ENCODE peak calls at places on chromosomes 7 and 10, in four cellular contexts. V is IMR-90, F is mucosa of descending colon, G is coronary artery. H is an unnamed sample.

GRCh38 chr10:32205666-32206065 is 141.3 kb downstream of the EPC1 start:
- DNase-seq in G (no peak), F (no peak), V (peak; percentile 44), H (no peak)

GRCh38 chr7:28873410-28873809 is 84.7 kb downstream of the TRIL start:
- DNase-seq in G (no peak), F (no peak), V (no peak), H (no peak)

GRCh38 chr7:111145472-111145871 is 54.5 kb downstream of the LRRN3 start:
- DNase-seq in V (no peak), G (no peak), F (no peak), H (no peak)

GRCh38 chr10:103549349-103549685 is 55.8 kb downstream of the NEURL1 start:
- DNase-seq in V (no peak), G (peak; percentile 57), F (no peak), H (no peak)

GRCh38 chr7:84923348-84923747 is 263.5 kb downstream of the SEMA3D start:
- DNase-seq in F (no peak), V (no peak), G (no peak), H (no peak)

GRCh38 chr7:41699532-41699931 is 3.4 kb downstream of the INHBA start:
- DNase-seq in F (no peak), V (peak; percentile 53), G (no peak), H (no peak)

GRCh38 chr10:110011679-110012078 is 3.9 kb downstream of the ADD3 start:
- DNase-seq in V (no peak), F (no peak), G (no peak), H (no peak)

GRCh38 chr10:8061274-8062211 is 7.1 kb downstream of the GATA3 start:
- DNase-seq in V (no peak), F (peak; percentile 46), G (no peak), H (no peak)

GRCh38 chr7:106592282-106593027 is 68.5 kb downstream of the CCDC71L start:
- DNase-seq in V (no peak), G (no peak), F (no peak), H (peak; percentile 39)

GRCh38 chr7:21675255-21675654 is 132.4 kb downstream of the DNAH11 start:
- DNase-seq in G (no peak), V (no peak), F (no peak), H (no peak)

GRCh38 chr7:113953553-113953952 is 34.7 kb upstream of the PPP1R3A start:
- DNase-seq in G (no peak), F (no peak), V (no peak), H (no peak)

GRCh38 chr10:97451605-97452004 is 5.6 kb downstream of the ZDHHC16 start:
- DNase-seq in F (no peak), G (no peak), V (no peak), H (no peak)

GRCh38 chr10:32909461-32909860 is 48.6 kb downstream of the ITGB1 start:
- DNase-seq in F (no peak), G (no peak), V (peak; percentile 41), H (no peak)

GRCh38 chr10:62381385-62382102 is 7.4 kb downstream of the ZNF365 start:
- DNase-seq in G (no peak), F (no peak), V (no peak), H (no peak)

GRCh38 chr10:3948843-3949242 is 163.8 kb upstream of the KLF6 start:
- DNase-seq in G (no peak), F (peak; percentile 65), V (peak; percentile 79), H (peak; percentile 54)

GRCh38 chr7:26159243-26159642 is 7.2 kb downstream of the NFE2L3 start:
- DNase-seq in V (no peak), F (no peak), G (no peak), H (no peak)

GRCh38 chr10:72477463-72477862 is 122.7 kb upstream of the DNAJB12 start:
- DNase-seq in V (no peak), F (no peak), G (no peak), H (no peak)

GRCh38 chr7:25852249-25852994 is 299.6 kb upstream of the NFE2L3 start:
- DNase-seq in F (peak; percentile 71), G (no peak), V (no peak), H (no peak)

GRCh38 chr7:78587443-78588044 is 789.0 kb downstream of the PHTF2 start:
- DNase-seq in V (peak; percentile 51), F (no peak), G (no peak), H (no peak)
- TF ChIP-seq CTCF in V (peak; percentile 62), F (no peak), G (no peak), H (no peak)

DNA sequence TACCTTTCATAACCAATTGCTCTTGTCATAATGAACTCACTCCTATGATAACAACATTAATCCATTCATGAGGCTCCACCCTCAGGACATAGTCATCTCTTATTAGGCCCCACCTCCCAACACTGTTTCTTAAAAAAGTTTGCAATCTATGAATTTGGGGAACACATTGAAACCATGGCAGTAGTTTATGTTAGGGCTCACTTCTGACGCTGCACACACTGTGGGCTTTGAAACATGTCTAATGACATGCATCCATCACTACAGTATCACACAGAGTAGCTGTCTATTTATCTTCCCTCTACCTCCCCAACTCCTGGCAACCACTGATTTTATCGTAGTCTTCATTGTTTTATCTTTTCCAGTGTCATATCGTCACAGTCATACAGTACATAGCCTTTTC is 299.8 kb downstream of the GLRX3 start:
- DNase-seq in V (no peak), G (no peak), F (no peak), H (no peak)
- TF ChIP-seq CTCF in V (no peak), G (no peak), F (no peak), H (no peak)

DNA sequence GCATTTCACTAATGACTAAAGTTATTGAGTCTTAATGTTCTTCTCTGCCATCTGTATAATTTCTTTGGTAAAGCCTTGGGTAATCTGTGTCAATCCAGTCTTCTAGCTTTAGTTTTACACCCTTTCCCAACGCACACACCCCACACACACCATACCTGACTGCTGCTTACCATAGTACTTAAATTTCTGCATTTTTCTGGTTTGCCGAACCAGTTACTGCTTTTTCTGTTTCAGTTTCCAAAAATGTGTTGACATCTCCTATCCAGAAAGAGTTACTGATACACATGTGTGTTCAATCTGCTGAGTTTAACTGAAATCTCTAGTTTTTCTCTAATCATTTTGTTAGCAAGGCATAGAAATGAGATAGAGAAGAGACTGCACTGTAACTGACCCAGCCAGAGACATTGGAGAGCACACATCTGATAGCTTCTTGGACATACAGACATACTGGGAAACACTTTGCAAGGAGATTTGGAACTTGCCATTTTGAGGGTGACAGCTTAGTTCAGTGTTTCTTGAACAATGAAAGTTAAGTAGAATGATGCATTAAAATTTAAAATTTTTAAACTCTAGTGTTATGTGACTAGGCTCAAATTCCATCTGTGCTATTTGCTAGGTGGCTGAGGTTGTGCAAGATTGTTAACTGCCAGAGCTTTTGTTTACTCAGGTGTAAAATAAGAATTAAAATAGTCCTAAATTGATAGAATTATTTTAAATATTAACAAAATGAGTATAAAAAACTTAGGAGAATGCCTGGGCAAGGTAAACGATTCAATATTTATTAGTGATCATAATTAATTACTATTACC is 807.6 kb downstream of the DNAJB9 start:
- DNase-seq in V (no peak), G (no peak), F (no peak), H (no peak)
- TF ChIP-seq CTCF in V (no peak), G (no peak), F (no peak), H (no peak)

DNA sequence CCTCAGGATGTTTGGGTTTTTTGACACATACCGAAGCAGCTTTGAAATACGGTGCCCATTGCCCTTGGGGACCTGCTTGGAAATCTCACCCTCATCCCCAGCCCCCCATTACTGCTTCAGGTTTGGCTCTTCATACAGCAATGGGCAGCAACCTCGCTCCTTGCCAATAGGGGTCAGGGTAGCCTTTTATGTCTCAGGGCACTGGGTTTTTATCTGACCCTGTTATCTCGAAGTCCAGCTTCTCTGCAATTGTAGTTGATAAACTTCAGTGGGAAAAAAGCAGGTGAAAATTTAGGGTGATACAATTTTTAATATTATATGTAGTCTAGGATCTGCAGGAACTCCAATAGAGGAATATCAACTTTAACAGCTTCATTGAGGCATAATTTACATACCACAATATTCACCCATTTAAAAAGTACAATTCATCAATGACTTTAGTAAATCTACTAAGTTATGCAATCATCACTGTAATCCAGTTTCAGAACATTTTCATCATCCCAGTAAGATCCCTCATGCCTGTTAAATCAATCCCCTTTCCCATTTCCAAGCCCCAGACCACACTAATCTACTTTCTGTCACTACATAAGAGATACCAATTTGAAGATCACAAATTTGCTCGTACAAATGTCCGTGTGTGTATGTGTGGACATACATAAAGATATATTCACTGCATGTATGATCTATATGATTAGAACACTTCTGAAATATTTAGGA is 386.2 kb downstream of the KCNMA1 start:
- DNase-seq in F (peak; percentile 32), G (no peak), V (peak; percentile 62), H (peak; percentile 34)
- TF ChIP-seq CTCF in F (no peak), G (no peak), V (peak; percentile 78), H (no peak)

DNA sequence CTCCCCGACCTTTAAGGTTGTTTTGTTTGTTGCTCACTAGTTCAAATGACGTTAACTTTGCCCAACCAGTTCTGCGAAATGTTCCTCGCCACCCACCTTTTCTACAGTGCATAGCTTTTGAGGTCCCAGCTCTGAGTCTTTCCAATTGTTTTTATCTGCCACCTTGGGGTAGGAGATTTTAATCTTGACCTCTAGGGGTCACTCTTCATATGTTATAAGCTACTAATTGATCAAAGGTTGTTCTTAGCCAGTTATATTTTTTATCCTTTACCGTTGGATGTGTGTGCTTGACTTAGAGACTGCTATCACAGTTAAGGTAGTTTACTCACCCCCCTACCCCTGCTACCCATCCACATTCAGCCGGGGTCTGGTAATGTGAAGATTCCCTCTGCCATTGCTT is 372.4 kb downstream of the SUGCT start:
- DNase-seq in V (no peak), G (no peak), F (no peak), H (no peak)
- TF ChIP-seq CTCF in V (peak; percentile 23), G (no peak), F (no peak), H (no peak)

DNA sequence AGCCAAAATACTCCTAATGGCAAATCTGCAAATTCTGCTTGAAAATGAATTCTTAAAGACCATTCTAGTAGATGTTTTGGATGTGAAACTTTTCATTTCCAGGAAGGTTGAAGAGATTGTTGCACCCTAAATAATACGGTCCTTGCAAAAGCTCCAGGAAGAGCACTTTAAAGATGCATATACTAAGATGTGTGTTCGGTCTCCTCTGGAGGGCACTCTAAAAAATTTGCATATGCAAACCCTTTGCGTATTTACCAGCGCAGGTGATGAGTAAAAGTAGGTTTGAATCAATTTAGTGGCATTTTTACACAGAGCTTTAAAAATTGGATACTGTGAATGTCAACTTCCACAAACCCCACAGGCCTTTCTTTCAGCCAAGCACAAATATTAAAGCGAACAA is 378.1 kb upstream of the SORCS1 start:
- DNase-seq in F (no peak), G (no peak), V (no peak), H (no peak)
- TF ChIP-seq CTCF in F (no peak), G (no peak), V (no peak), H (no peak)

DNA sequence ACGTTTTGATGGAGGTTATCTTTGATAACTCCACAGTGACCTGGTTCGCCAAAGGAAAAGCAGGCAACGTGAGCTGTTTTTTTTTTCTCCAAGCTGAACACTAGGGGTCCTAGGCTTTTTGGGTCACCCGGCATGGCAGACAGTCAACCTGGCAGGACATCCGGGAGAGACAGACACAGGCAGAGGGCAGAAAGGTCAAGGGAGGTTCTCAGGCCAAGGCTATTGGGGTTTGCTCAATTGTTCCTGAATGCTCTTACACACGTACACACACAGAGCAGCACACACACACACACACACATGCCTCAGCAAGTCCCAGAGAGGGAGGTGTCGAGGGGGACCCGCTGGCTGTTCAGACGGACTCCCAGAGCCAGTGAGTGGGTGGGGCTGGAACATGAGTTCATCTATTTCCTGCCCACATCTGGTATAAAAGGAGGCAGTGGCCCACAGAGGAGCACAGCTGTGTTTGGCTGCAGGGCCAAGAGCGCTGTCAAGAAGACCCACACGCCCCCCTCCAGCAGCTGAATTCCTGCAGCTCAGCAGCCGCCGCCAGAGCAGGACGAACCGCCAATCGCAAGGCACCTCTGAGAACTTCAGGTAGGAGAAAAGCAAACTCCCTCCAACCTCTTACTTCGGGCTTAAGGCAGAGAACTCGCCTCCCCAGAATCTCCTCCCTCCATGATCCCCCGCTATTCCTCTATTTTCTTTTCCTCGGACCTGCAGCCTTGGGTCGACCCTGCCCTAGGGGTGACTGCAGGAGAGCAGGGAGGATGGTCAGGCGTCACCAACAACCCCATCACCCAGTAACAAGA is at the start of gene SERPINE1:
- DNase-seq in G (peak; percentile 96), F (peak; percentile 66), V (peak; percentile 100), H (peak; percentile 58)
- TF ChIP-seq CTCF in G (no peak), F (no peak), V (peak; percentile 22), H (no peak)

GRCh38 chr10:127243490-127244272 is 47.3 kb upstream of the INSYN2A start:
- DNase-seq in G (no peak), F (peak; percentile 75), V (peak; percentile 30), H (peak; percentile 34)
- TF ChIP-seq CTCF in G (no peak), F (peak; percentile 16), V (peak; percentile 51), H (peak; percentile 33)

H was measured in stomach.